ENCODE peak calls at places on chromosomes 16 and 17, in eight cellular contexts. P, T, A, G, K, J, W and D are unnamed samples.

GRCh38 chr17:43530303-43531081 is 15.6 kb downstream of the ETV4 start:
- DNase-seq in P (peak), T (peak), A (no peak), G (peak), K (no peak), J (no peak), W (peak), D (peak)

GRCh38 chr16:84832488-84833141 is 12.8 kb downstream of the CRISPLD2 start:
- DNase-seq in P (peak), T (no peak), A (no peak), G (peak), K (no peak), J (no peak), W (peak), D (no peak)

GRCh38 chr17:1647802-1648581 is 1.7 kb downstream of the RILP start:
- DNase-seq in P (peak), T (no peak), A (no peak), G (peak), K (no peak), J (no peak), W (no peak), D (no peak)

GRCh38 chr16:86074651-86075487 is 175.9 kb downstream of the IRF8 start:
- DNase-seq in P (no peak), T (no peak), A (no peak), G (no peak), K (no peak), J (no peak), W (no peak), D (no peak)

GRCh38 chr17:77027271-77027670 is 113.5 kb upstream of the SEC14L1 start:
- DNase-seq in P (no peak), T (no peak), A (no peak), G (no peak), K (no peak), J (no peak), W (no peak), D (no peak)

GRCh38 chr17:15258113-15258512 is 7.0 kb downstream of the PMP22 start:
- DNase-seq in P (no peak), T (no peak), A (no peak), G (no peak), K (no peak), J (no peak), W (no peak), D (no peak)

GRCh38 chr17:56583772-56584171 is 9.7 kb upstream of the NOG start:
- DNase-seq in P (no peak), T (no peak), A (no peak), G (no peak), K (no peak), J (no peak), W (no peak), D (no peak)

GRCh38 chr17:61458491-61459433 is 6.5 kb downstream of the TBX4 start:
- DNase-seq in P (no peak), T (no peak), A (no peak), G (no peak), K (no peak), J (no peak), W (no peak), D (no peak)

GRCh38 chr17:44400226-44400847 is 10.9 kb upstream of the ITGA2B start:
- DNase-seq in P (no peak), T (no peak), A (no peak), G (peak), K (no peak), J (no peak), W (no peak), D (no peak)

GRCh38 chr16:13350000-13350399 is 448.6 kb downstream of the SHISA9 start:
- DNase-seq in P (no peak), T (no peak), A (no peak), G (no peak), K (no peak), J (no peak), W (no peak), D (no peak)

GRCh38 chr17:41652461-41652960 is 28.1 kb upstream of the KRT17 start:
- DNase-seq in P (no peak), T (no peak), A (no peak), G (no peak), K (no peak), J (no peak), W (no peak), D (no peak)

GRCh38 chr16:8908779-8909468 is 26.8 kb downstream of the LITAFD start:
- DNase-seq in P (no peak), T (no peak), A (no peak), G (no peak), K (no peak), J (no peak), W (no peak), D (no peak)

GRCh38 chr17:42436401-42436800 is 13.3 kb upstream of the CAVIN1 start:
- DNase-seq in P (peak), T (no peak), A (no peak), G (peak), K (no peak), J (no peak), W (peak), D (no peak)

GRCh38 chr17:42803074-42803883 is 4.6 kb downstream of the CNTD1 start:
- DNase-seq in P (no peak), T (no peak), A (no peak), G (peak), K (no peak), J (no peak), W (no peak), D (no peak)

GRCh38 chr16:29789775-29790182 is 772 bp upstream of the KIF22 start:
- DNase-seq in P (no peak), T (no peak), A (no peak), G (no peak), K (no peak), J (no peak), W (no peak), D (no peak)

GRCh38 chr16:818592-818991 is 18.1 kb upstream of the GNG13 start:
- DNase-seq in P (no peak), T (no peak), A (no peak), G (no peak), K (no peak), J (no peak), W (no peak), D (no peak)

GRCh38 chr16:53090591-53091507 is 36.1 kb downstream of the CHD9 start:
- DNase-seq in P (peak), T (no peak), A (no peak), G (peak), K (no peak), J (no peak), W (peak), D (no peak)

GRCh38 chr17:16261049-16261448 is 44.0 kb downstream of the PIGL start:
- DNase-seq in P (no peak), T (no peak), A (no peak), G (no peak), K (no peak), J (no peak), W (no peak), D (no peak)

GRCh38 chr16:86421995-86422394 is 88.3 kb upstream of the FOXF1 start:
- DNase-seq in P (no peak), T (no peak), A (no peak), G (no peak), K (no peak), J (no peak), W (no peak), D (no peak)

GRCh38 chr17:82949361-82949760 is 109.5 kb upstream of the ZNF750 start:
- DNase-seq in P (no peak), T (no peak), A (no peak), G (no peak), K (no peak), J (no peak), W (no peak), D (no peak)